ENCODE peak calls at places on chromosomes 11 and 22, in four cellular contexts. Z, S, G and P are unnamed samples.

GRCh38 chr22:48369789-48370507 is 1457.7 kb downstream of the BRD1 start:
- DNase-seq in Z (no peak), S (no peak), G (no peak), P (no peak)

GRCh38 chr11:64503354-64503753 is 87.7 kb upstream of the SLC22A12 start:
- DNase-seq in Z (no peak), S (no peak), G (no peak), P (no peak)

GRCh38 chr22:21923163-21923561 is 29.5 kb downstream of the PPM1F start:
- DNase-seq in Z (no peak), S (no peak), G (no peak), P (no peak)

GRCh38 chr11:44327730-44328691 is 18.1 kb upstream of the ALX4 start:
- DNase-seq in Z (no peak), S (no peak), G (no peak), P (no peak)

GRCh38 chr22:25540128-25540790 is 24.2 kb upstream of the GRK3 start:
- DNase-seq in Z (no peak), S (no peak), G (no peak), P (no peak)

GRCh38 chr22:47316020-47316419 is 553.6 kb downstream of the TBC1D22A start:
- DNase-seq in Z (no peak), S (no peak), G (no peak), P (no peak)

GRCh38 chr11:83819936-83820549 is 533.9 kb upstream of the CCDC90B start:
- DNase-seq in Z (no peak), S (no peak), G (no peak), P (no peak)

GRCh38 chr22:37225481-37225880 is 13.2 kb upstream of the SSTR3 start:
- DNase-seq in Z (no peak), S (no peak), G (no peak), P (no peak)

GRCh38 chr11:26820739-26821138 is 98.9 kb upstream of the SLC5A12 start:
- DNase-seq in Z (no peak), S (no peak), G (no peak), P (no peak)

GRCh38 chr11:57339305-57339704 is 1.2 kb downstream of the P2RX3 start:
- DNase-seq in Z (no peak), S (no peak), G (no peak), P (no peak)

GRCh38 chr11:1458340-1459218 is 28.0 kb downstream of the MOB2 start:
- DNase-seq in Z (peak; percentile 84), S (no peak), G (no peak), P (no peak)

GRCh38 chr22:20312396-20313191 is 7.3 kb downstream of the DGCR6L start:
- DNase-seq in Z (no peak), S (no peak), G (no peak), P (peak; percentile 66)

GRCh38 chr22:35950262-35950661 is 78.4 kb downstream of the RBFOX2 start:
- DNase-seq in Z (no peak), S (no peak), G (no peak), P (no peak)

GRCh38 chr22:49518436-49518970 is 309.2 kb downstream of the BRD1 start:
- DNase-seq in Z (no peak), S (no peak), G (no peak), P (no peak)

GRCh38 chr11:118666331-118666730 is 13.1 kb downstream of the TREH start:
- DNase-seq in Z (no peak), S (no peak), G (no peak), P (no peak)